ENCODE peak calls at places on chromosomes 1 and 21, in four cellular contexts. P is lung, A is IMR-90, Y is body of pancreas. R is an unnamed sample.

GRCh38 chr1:185565314-185565713 is 168.9 kb upstream of the HMCN1 start:
- DNase-seq in A (peak), Y (no peak), P (no peak), R (no peak)

GRCh38 chr1:20233866-20234265 is 47.5 kb upstream of the PLA2G2C start:
- DNase-seq in Y (no peak), A (no peak), P (no peak), R (no peak)

GRCh38 chr1:213393860-213394259 is 342.8 kb downstream of the RPS6KC1 start:
- DNase-seq in P (no peak), Y (no peak), A (no peak), R (no peak)

GRCh38 chr1:88484862-88485261 is 199.2 kb upstream of the PKN2 start:
- DNase-seq in A (no peak), Y (no peak), P (no peak), R (no peak)

GRCh38 chr1:65299328-65299727 is 10.0 kb upstream of the DNAJC6 start:
- DNase-seq in P (no peak), A (no peak), Y (no peak), R (no peak)

GRCh38 chr1:192491804-192492554 is 83.6 kb upstream of the RGS1 start:
- DNase-seq in A (peak), Y (no peak), P (no peak), R (no peak)

GRCh38 chr1:168676029-168676812 is 52.8 kb downstream of the DPT start:
- DNase-seq in A (no peak), P (no peak), Y (no peak), R (no peak)

GRCh38 chr1:182217071-182217470 is 155.6 kb upstream of the ZNF648 start:
- DNase-seq in P (no peak), A (peak), Y (no peak), R (no peak)

GRCh38 chr1:25232866-25233784 is 823 bp upstream of the SYF2 start:
- DNase-seq in Y (peak), P (peak), A (peak), R (peak)

GRCh38 chr1:221715321-221716169 is 26.3 kb downstream of the DUSP10 start:
- DNase-seq in Y (peak), P (no peak), A (peak), R (peak)

GRCh38 chr1:25549273-25550154 is 6.1 kb downstream of the LDLRAP1 start:
- DNase-seq in A (peak), P (peak), Y (peak), R (no peak)

GRCh38 chr1:47388548-47389238 is 27.4 kb upstream of the FOXE3 start:
- DNase-seq in A (peak), Y (peak), P (peak), R (peak)

GRCh38 chr1:230277201-230277771 is 148.8 kb downstream of the PGBD5 start:
- DNase-seq in Y (no peak), P (no peak), A (no peak), R (no peak)

GRCh38 chr21:43320526-43320925 is 106.4 kb downstream of the SIK1 start:
- DNase-seq in A (no peak), Y (no peak), P (no peak), R (no peak)

GRCh38 chr1:72498393-72498792 is 216.1 kb upstream of the NEGR1 start:
- DNase-seq in A (no peak), Y (no peak), P (no peak), R (no peak)

GRCh38 chr1:94463765-94464330 is 45.7 kb downstream of the ABCD3 start:
- DNase-seq in Y (peak), P (no peak), A (peak), R (peak)

GRCh38 chr1:232393010-232393833 is 236.7 kb downstream of the SIPA1L2 start:
- DNase-seq in A (peak), P (no peak), Y (no peak), R (no peak)

GRCh38 chr1:219926363-219926998 is 1.9 kb downstream of the SLC30A10 start:
- DNase-seq in A (no peak), P (no peak), Y (no peak), R (no peak)

GRCh38 chr1:200184196-200184595 is 156.7 kb downstream of the NR5A2 start:
- DNase-seq in Y (peak), P (peak), A (peak), R (peak)

GRCh38 chr1:42424201-42424600 is 31.6 kb downstream of the ZMYND12 start:
- DNase-seq in A (peak), Y (no peak), P (no peak), R (no peak)

GRCh38 chr1:109791495-109792040 is 27.8 kb upstream of the EPS8L3 start:
- DNase-seq in Y (no peak), A (no peak), P (no peak), R (no peak)

GRCh38 chr1:175788586-175789252 is 45.3 kb upstream of the TNR start:
- DNase-seq in P (no peak), A (no peak), Y (no peak), R (no peak)

GRCh38 chr1:50420689-50421365 is 2.4 kb downstream of the DMRTA2 start:
- DNase-seq in A (no peak), Y (no peak), P (no peak), R (no peak)

GRCh38 chr21:27423073-27423472 is 456.2 kb upstream of the ADAMTS5 start:
- DNase-seq in A (peak), Y (peak), P (peak), R (no peak)

GRCh38 chr1:149843302-149844041 is 55.9 kb upstream of the BOLA1 start:
- DNase-seq in Y (peak), A (no peak), P (no peak), R (no peak)

GRCh38 chr21:41769106-41769505 is 2.3 kb upstream of the RIPK4 start:
- DNase-seq in P (no peak), Y (no peak), A (no peak), R (no peak)

GRCh38 chr1:218164930-218165686 is 120.0 kb upstream of the RRP15 start:
- DNase-seq in Y (peak), P (no peak), A (no peak), R (no peak)

GRCh38 chr1:14786104-14786675 is 187.7 kb downstream of the KAZN start:
- DNase-seq in A (no peak), P (no peak), Y (no peak), R (no peak)

GRCh38 chr1:230284891-230285290 is 141.2 kb downstream of the PGBD5 start:
- DNase-seq in P (no peak), Y (no peak), A (no peak), R (no peak)

GRCh38 chr1:109617291-109617801 is 2.1 kb downstream of the GNAT2 start:
- DNase-seq in A (peak), P (no peak), Y (no peak), R (no peak)

GRCh38 chr1:205237526-205238484 is 10.1 kb downstream of the TMCC2 start:
- DNase-seq in P (no peak), A (no peak), Y (no peak), R (no peak)

GRCh38 chr1:238252033-238252802 is 361.5 kb upstream of the ZP4 start:
- DNase-seq in P (peak), Y (peak), A (peak), R (peak)

GRCh38 chr1:27428316-27429028 is 36.0 kb downstream of the GPR3 start:
- DNase-seq in P (no peak), Y (peak), A (no peak), R (no peak)

GRCh38 chr1:36183309-36183856 is 27.4 kb downstream of the MAP7D1 start:
- DNase-seq in Y (no peak), P (peak), A (no peak), R (no peak)

GRCh38 chr1:95278173-95278988 is 44.4 kb downstream of the RWDD3 start:
- DNase-seq in A (no peak), Y (no peak), P (no peak), R (no peak)

GRCh38 chr1:9239622-9240401 is 5.2 kb downstream of the H6PD start:
- DNase-seq in P (peak), A (peak), Y (peak), R (no peak)
- H3K4me3 ChIP-seq in P (no peak), A (no peak), Y (no peak), R (no peak)

GRCh38 chr1:96425382-96426129 is 296.0 kb upstream of the PTBP2 start:
- DNase-seq in A (no peak), Y (no peak), P (no peak), R (no peak)
- H3K4me3 ChIP-seq in A (no peak), Y (no peak), P (no peak), R (no peak)

DNA sequence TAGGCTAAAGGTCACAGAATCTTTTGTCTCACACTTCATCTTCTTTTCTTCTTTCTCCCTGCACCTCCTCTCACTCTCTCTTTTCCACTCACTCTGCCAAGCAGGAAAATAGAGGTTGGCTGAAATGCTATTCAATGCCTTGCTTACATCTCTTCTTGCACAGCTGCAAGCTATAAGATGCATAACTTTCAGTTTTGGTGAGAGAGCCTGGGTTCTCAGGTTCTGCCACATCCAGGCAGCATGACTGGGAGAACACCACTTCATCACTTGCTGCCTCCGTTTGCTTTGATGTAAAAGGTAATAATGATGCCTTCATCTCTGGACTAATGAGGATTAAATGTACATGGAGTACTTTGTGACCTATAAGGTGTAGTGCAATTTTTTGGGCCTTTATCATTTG is 101.3 kb downstream of the LMX1A start:
- DNase-seq in P (no peak), A (no peak), Y (no peak), R (no peak)
- H3K4me3 ChIP-seq in P (no peak), A (no peak), Y (no peak), R (no peak)

GRCh38 chr1:209428241-209428921 is 155.1 kb upstream of the CAMK1G start:
- DNase-seq in A (no peak), P (no peak), Y (no peak), R (no peak)
- H3K4me3 ChIP-seq in A (no peak), P (no peak), Y (no peak), R (no peak)

GRCh38 chr1:243473281-243474210 is 217.7 kb downstream of the SDCCAG8 start:
- DNase-seq in A (peak), P (no peak), Y (no peak), R (no peak)
- H3K4me3 ChIP-seq in A (peak), P (no peak), Y (no peak), R (no peak)

GRCh38 chr1:155077758-155078495 is 710 bp upstream of the EFNA3 start:
- DNase-seq in Y (no peak), P (no peak), A (no peak), R (no peak)
- H3K4me3 ChIP-seq in Y (no peak), P (no peak), A (no peak), R (peak)

GRCh38 chr1:29894311-29894710 is 658.0 kb downstream of the PTPRU start:
- DNase-seq in Y (no peak), P (no peak), A (no peak), R (no peak)

GRCh38 chr1:29895201-29895600 is 658.9 kb downstream of the PTPRU start:
- DNase-seq in P (no peak), Y (no peak), A (no peak), R (no peak)

GRCh38 chr1:29893806-29894205 is 657.5 kb downstream of the PTPRU start:
- DNase-seq in P (no peak), A (no peak), Y (no peak), R (no peak)

GRCh38 chr1:29890201-29890959 is 654.1 kb downstream of the PTPRU start:
- DNase-seq in A (no peak), Y (no peak), P (no peak), R (no peak)

DNA sequence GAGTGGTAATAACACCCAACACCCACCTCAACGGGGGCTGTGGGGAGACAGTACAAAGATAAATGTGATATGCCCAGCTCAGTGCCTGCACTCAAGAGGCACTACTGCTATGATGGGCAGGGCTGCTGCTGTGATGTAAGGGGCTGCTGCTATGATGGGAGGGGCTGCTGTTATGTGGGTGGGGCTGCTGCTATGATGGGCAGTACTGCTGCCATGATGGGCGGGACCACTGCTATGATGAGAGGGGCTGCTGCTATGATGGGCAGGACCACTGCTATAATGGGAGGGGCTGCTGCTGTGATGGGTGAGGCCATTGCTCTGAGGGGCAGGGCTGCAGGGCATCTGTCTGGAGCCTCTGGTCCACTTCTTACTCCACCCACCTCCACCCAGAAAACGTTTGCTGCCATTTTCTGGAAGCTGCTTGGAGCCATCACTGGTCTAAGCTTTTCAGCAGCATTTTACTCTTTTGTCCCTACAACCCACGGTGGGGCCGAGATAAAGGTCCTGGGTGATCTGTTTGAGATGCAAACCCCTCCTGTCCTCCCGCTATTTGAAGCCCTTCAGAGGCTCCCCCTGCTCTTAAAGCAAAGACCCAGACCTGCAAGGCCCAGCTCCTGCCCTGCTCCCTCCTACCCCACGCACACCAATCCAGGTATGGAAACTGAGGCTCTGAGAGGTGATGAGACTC is 656.9 kb downstream of the PTPRU start:
- DNase-seq in P (no peak), A (no peak), Y (no peak), R (no peak)
- H3K4me3 ChIP-seq in P (no peak), A (no peak), Y (no peak), R (no peak)

GRCh38 chr1:244283772-244284171 is 167.9 kb downstream of the ADSS2 start:
- DNase-seq in P (no peak), Y (no peak), A (no peak), R (no peak)
- H3K4me3 ChIP-seq in P (no peak), Y (no peak), A (no peak), R (no peak)